ENCODE peak calls at places on chromosomes 6 and 20, in seven cellular contexts. T is fibroblast of pulmonary artery, F is A549, G is sigmoid colon, H is H9, C is right atrium auricular region, A is mammary epithelial cell. Z is an unnamed sample.

GRCh38 chr6:154504865-154505449 is 5.5 kb downstream of the CNKSR3 start:
- DNase-seq in T (no peak), F (no peak), G (peak; percentile 37), H (no peak), C (no peak), A (no peak), Z (no peak)

GRCh38 chr6:44002591-44003344 is 124.5 kb downstream of the MRPL14 start:
- DNase-seq in T (no peak), F (peak; percentile 55), G (no peak), H (peak; percentile 82), C (no peak), A (peak; percentile 46), Z (no peak)

GRCh38 chr6:13923527-13924145 is 1.1 kb upstream of the RNF182 start:
- DNase-seq in T (peak; percentile 21), F (peak; percentile 15), G (no peak), H (no peak), C (no peak), A (no peak), Z (peak; percentile 25)

GRCh38 chr6:169961772-169962561 is 210.5 kb downstream of the ERMARD start:
- DNase-seq in T (no peak), F (no peak), G (peak; percentile 75), H (peak; percentile 73), C (peak; percentile 58), A (no peak), Z (no peak)

GRCh38 chr6:44006123-44006871 is 121.0 kb downstream of the MRPL14 start:
- DNase-seq in T (no peak), F (no peak), G (no peak), H (no peak), C (no peak), A (no peak), Z (no peak)

GRCh38 chr20:58482416-58482815 is 32.8 kb downstream of the APCDD1L start:
- DNase-seq in T (no peak), F (no peak), G (no peak), H (peak; percentile 23), C (no peak), A (no peak), Z (no peak)

GRCh38 chr6:74167506-74167905 is 471.5 kb downstream of the CD109 start:
- DNase-seq in T (no peak), F (no peak), G (no peak), H (no peak), C (no peak), A (no peak), Z (no peak)

GRCh38 chr20:8414611-8415274 is 282.7 kb downstream of the PLCB1 start:
- DNase-seq in T (peak; percentile 71), F (no peak), G (no peak), H (no peak), C (no peak), A (peak; percentile 71), Z (peak; percentile 82)

GRCh38 chr6:133165235-133165634 is 75.9 kb upstream of the EYA4 start:
- DNase-seq in T (no peak), F (no peak), G (no peak), H (no peak), C (no peak), A (no peak), Z (no peak)

GRCh38 chr6:135299256-135299655 is 118.1 kb downstream of the MYB start:
- DNase-seq in T (peak; percentile 90), F (no peak), G (no peak), H (no peak), C (no peak), A (no peak), Z (no peak)

GRCh38 chr6:20564777-20565176 is 30.5 kb downstream of the CDKAL1 start:
- DNase-seq in T (peak; percentile 23), F (no peak), G (no peak), H (no peak), C (no peak), A (no peak), Z (no peak)

GRCh38 chr6:20564269-20564668 is 30.0 kb downstream of the CDKAL1 start:
- DNase-seq in T (peak; percentile 61), F (no peak), G (no peak), H (no peak), C (no peak), A (no peak), Z (peak; percentile 17)

GRCh38 chr6:20554817-20555216 is 20.6 kb downstream of the CDKAL1 start:
- DNase-seq in T (no peak), F (no peak), G (no peak), H (no peak), C (no peak), A (no peak), Z (no peak)

GRCh38 chr6:20563377-20563776 is 29.1 kb downstream of the CDKAL1 start:
- DNase-seq in T (no peak), F (no peak), G (no peak), H (no peak), C (no peak), A (no peak), Z (no peak)

GRCh38 chr6:20559924-20560551 is 25.8 kb downstream of the CDKAL1 start:
- DNase-seq in T (peak; percentile 46), F (no peak), G (no peak), H (no peak), C (no peak), A (no peak), Z (no peak)
- TF ChIP-seq CTCF in T (no peak), F (peak; percentile 23), G (no peak), H (no peak), C (no peak), A (peak; percentile 4), Z (no peak)

DNA sequence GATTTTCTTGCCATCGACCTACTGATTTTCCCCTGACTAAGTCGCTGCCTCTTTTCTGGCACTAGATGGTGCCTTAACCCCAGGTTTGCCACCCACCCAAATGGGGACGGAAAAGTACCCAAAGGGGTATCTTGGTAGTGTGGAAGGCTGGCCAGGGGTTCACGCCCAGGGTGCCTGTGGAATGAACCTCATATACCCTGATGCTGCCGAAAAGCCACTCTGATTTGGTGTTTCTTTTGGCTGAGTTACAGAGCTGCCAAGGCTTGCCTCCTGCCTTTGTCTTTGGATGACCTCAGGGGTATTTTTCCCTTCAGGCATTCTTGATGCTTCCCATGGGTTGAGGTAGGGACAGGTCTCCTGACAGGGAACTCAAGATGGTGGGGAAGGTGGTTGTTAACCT is 78.1 kb downstream of the MAP3K7 start:
- DNase-seq in T (no peak), F (no peak), G (no peak), H (peak; percentile 65), C (no peak), A (no peak), Z (no peak)
- TF ChIP-seq CTCF in T (no peak), F (no peak), G (no peak), H (peak; percentile 65), C (no peak), A (no peak), Z (no peak)

GRCh38 chr6:150333592-150333954 is 35.2 kb upstream of the IYD start:
- DNase-seq in T (no peak), F (no peak), G (no peak), H (no peak), C (no peak), A (no peak), Z (peak; percentile 11)
- TF ChIP-seq CTCF in T (no peak), F (no peak), G (no peak), H (no peak), C (no peak), A (no peak), Z (no peak)

DNA sequence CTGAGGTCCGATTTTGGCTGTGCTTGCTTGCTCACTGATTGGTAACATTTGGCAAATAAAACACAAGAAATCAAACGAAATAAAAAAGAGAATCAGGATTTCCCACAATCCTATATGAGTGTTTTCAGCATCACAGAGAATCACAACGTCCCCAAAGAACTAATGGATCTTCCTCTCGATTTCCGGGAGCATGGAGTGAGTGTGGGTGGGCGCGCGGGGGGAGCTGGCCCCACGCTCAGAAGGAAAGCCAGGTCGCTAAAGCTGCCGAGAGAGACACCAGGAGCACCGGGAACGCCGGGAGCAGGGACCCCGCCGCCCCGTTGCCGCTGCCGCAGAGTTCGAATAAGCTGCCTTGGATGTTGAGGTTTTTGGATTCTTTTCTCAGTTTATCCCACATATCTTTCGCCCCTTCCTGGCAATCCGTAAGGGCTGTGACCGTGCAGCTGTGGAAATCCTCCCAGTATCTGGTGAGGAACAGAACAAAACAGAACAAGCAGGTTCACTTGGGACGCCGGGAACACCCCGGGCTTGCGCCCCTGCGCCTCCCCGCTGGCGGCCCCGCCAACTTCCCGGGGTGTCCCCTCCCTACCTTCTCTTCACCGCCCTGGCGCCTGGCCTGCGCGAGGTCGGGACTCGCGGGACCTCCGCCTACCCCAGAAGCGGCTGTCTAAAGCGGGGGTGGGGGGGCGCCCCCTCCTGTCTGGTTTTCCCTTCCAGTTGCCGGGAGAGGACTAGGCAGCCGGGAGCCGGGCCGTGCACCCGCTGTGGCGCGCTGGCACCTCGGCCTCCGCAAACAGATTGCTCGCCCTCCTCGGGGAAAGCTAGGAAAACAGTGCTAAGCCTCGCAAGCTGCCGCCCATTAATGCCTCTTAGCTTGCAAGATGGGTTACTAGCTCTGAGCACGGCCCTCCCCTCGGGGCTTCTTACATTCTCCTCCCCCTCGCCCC is 7.7 kb downstream of the NRN1 start:
- DNase-seq in T (no peak), F (no peak), G (peak; percentile 69), H (peak; percentile 68), C (no peak), A (no peak), Z (no peak)
- TF ChIP-seq CTCF in T (no peak), F (no peak), G (no peak), H (peak; percentile 29), C (no peak), A (no peak), Z (no peak)

GRCh38 chr6:106085984-106086832 is at the start of gene PRDM1:
- DNase-seq in T (peak; percentile 47), F (peak; percentile 76), G (peak; percentile 86), H (peak; percentile 86), C (no peak), A (peak; percentile 96), Z (peak; percentile 93)
- TF ChIP-seq CTCF in T (no peak), F (no peak), G (no peak), H (peak; percentile 56), C (no peak), A (peak; percentile 31), Z (no peak)

DNA sequence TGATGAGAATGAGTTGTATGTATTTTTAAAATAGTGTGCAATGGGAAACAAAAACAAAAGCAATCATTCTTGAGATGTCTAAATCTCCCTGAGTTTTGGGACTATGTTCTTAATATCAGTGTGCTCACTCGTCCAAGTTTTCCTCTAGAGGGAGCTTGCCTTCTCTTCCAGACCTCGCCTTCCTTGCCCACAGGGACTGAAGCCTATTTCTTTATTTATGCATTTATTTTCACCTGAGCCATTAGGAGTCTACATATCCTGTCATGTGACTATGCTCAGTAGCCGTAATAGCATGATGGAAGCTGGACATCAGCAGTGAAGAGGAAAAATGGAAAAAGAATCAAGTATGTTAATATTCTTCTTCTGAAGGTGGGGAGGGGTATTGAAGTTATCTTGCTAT is 131.2 kb downstream of the SH3BGRL2 start:
- DNase-seq in T (peak; percentile 17), F (no peak), G (no peak), H (no peak), C (no peak), A (no peak), Z (peak; percentile 34)
- TF ChIP-seq CTCF in T (peak; percentile 36), F (no peak), G (no peak), H (peak; percentile 60), C (no peak), A (peak; percentile 29), Z (no peak)

Z was measured in MCF 10A.